ENCODE peak calls at places on chromosomes 12 and 14, in six cellular contexts. One of them, this sample, is unnamed.
A peak's percentile ranks its signal among the peaks of the same experiment; 100 is the strongest.

GRCh38 chr12:49121047-49121696 is 10.0 kb downstream of the TUBA1B start:
- DNase-seq in pancreas: no peak
- DNase-seq in psoas muscle: no peak
- DNase-seq in RWPE2: no peak
- DNase-seq in activated naive CD4-positive, alpha-beta T cell: no peak
- DNase-seq in stimulated activated effector memory CD8-positive, alpha-beta T cell treated with anti-CD3 and anti-CD28 coated beads, Interleukin-12 subunit alpha, Interleukin-12 subunit beta, amount 100 ng/mL, for 72 hours: no peak
- DNase-seq in this sample: no peak

GRCh38 chr14:95683793-95684192 is 2.4 kb upstream of the TCL1B start:
- DNase-seq in pancreas: peak; percentile 49
- DNase-seq in psoas muscle: no peak
- DNase-seq in RWPE2: no peak
- DNase-seq in activated naive CD4-positive, alpha-beta T cell: no peak
- DNase-seq in stimulated activated effector memory CD8-positive, alpha-beta T cell treated with anti-CD3 and anti-CD28 coated beads, Interleukin-12 subunit alpha, Interleukin-12 subunit beta, amount 100 ng/mL, for 72 hours: peak; percentile 67
- DNase-seq in this sample: no peak

GRCh38 chr14:28661171-28661772 is 105.3 kb upstream of the FOXG1 start:
- DNase-seq in pancreas: no peak
- DNase-seq in psoas muscle: no peak
- DNase-seq in RWPE2: no peak
- DNase-seq in activated naive CD4-positive, alpha-beta T cell: no peak
- DNase-seq in stimulated activated effector memory CD8-positive, alpha-beta T cell treated with anti-CD3 and anti-CD28 coated beads, Interleukin-12 subunit alpha, Interleukin-12 subunit beta, amount 100 ng/mL, for 72 hours: no peak
- DNase-seq in this sample: no peak

GRCh38 chr14:55580401-55581010 is 499 bp downstream of the KTN1 start:
- DNase-seq in pancreas: peak; percentile 78
- DNase-seq in psoas muscle: peak; percentile 64
- DNase-seq in RWPE2: no peak
- DNase-seq in activated naive CD4-positive, alpha-beta T cell: peak; percentile 58
- DNase-seq in stimulated activated effector memory CD8-positive, alpha-beta T cell treated with anti-CD3 and anti-CD28 coated beads, Interleukin-12 subunit alpha, Interleukin-12 subunit beta, amount 100 ng/mL, for 72 hours: peak; percentile 83
- DNase-seq in this sample: peak; percentile 47

GRCh38 chr14:72476657-72477499 is 417.0 kb downstream of the DPF3 start:
- DNase-seq in pancreas: no peak
- DNase-seq in psoas muscle: no peak
- DNase-seq in RWPE2: no peak
- DNase-seq in activated naive CD4-positive, alpha-beta T cell: no peak
- DNase-seq in stimulated activated effector memory CD8-positive, alpha-beta T cell treated with anti-CD3 and anti-CD28 coated beads, Interleukin-12 subunit alpha, Interleukin-12 subunit beta, amount 100 ng/mL, for 72 hours: peak; percentile 84
- DNase-seq in this sample: no peak

GRCh38 chr12:87200289-87200979 is 828.8 kb downstream of the C12orf50 start:
- DNase-seq in pancreas: no peak
- DNase-seq in psoas muscle: no peak
- DNase-seq in RWPE2: no peak
- DNase-seq in activated naive CD4-positive, alpha-beta T cell: no peak
- DNase-seq in stimulated activated effector memory CD8-positive, alpha-beta T cell treated with anti-CD3 and anti-CD28 coated beads, Interleukin-12 subunit alpha, Interleukin-12 subunit beta, amount 100 ng/mL, for 72 hours: no peak
- DNase-seq in this sample: no peak

GRCh38 chr14:64636208-64636979 is 67.8 kb upstream of the PLEKHG3 start:
- DNase-seq in pancreas: no peak
- DNase-seq in psoas muscle: peak; percentile 51
- DNase-seq in RWPE2: peak; percentile 51
- DNase-seq in activated naive CD4-positive, alpha-beta T cell: peak; percentile 59
- DNase-seq in stimulated activated effector memory CD8-positive, alpha-beta T cell treated with anti-CD3 and anti-CD28 coated beads, Interleukin-12 subunit alpha, Interleukin-12 subunit beta, amount 100 ng/mL, for 72 hours: peak; percentile 84
- DNase-seq in this sample: peak; percentile 73

GRCh38 chr12:108839011-108839889 is 18.1 kb downstream of the SSH1 start:
- DNase-seq in pancreas: no peak
- DNase-seq in psoas muscle: peak; percentile 72
- DNase-seq in RWPE2: no peak
- DNase-seq in activated naive CD4-positive, alpha-beta T cell: no peak
- DNase-seq in stimulated activated effector memory CD8-positive, alpha-beta T cell treated with anti-CD3 and anti-CD28 coated beads, Interleukin-12 subunit alpha, Interleukin-12 subunit beta, amount 100 ng/mL, for 72 hours: peak; percentile 58
- DNase-seq in this sample: peak; percentile 44

GRCh38 chr12:55816876-55817351 is 610 bp downstream of the SARNP start:
- DNase-seq in pancreas: no peak
- DNase-seq in psoas muscle: no peak
- DNase-seq in RWPE2: no peak
- DNase-seq in activated naive CD4-positive, alpha-beta T cell: no peak
- DNase-seq in stimulated activated effector memory CD8-positive, alpha-beta T cell treated with anti-CD3 and anti-CD28 coated beads, Interleukin-12 subunit alpha, Interleukin-12 subunit beta, amount 100 ng/mL, for 72 hours: no peak
- DNase-seq in this sample: no peak

GRCh38 chr12:91052021-91052420 is 5.8 kb downstream of the KERA start:
- DNase-seq in pancreas: no peak
- DNase-seq in psoas muscle: no peak
- DNase-seq in RWPE2: no peak
- DNase-seq in activated naive CD4-positive, alpha-beta T cell: no peak
- DNase-seq in stimulated activated effector memory CD8-positive, alpha-beta T cell treated with anti-CD3 and anti-CD28 coated beads, Interleukin-12 subunit alpha, Interleukin-12 subunit beta, amount 100 ng/mL, for 72 hours: no peak
- DNase-seq in this sample: no peak

GRCh38 chr14:28294834-28295440 is 471.6 kb upstream of the FOXG1 start:
- DNase-seq in pancreas: no peak
- DNase-seq in psoas muscle: no peak
- DNase-seq in RWPE2: no peak
- DNase-seq in activated naive CD4-positive, alpha-beta T cell: no peak
- DNase-seq in stimulated activated effector memory CD8-positive, alpha-beta T cell treated with anti-CD3 and anti-CD28 coated beads, Interleukin-12 subunit alpha, Interleukin-12 subunit beta, amount 100 ng/mL, for 72 hours: no peak
- DNase-seq in this sample: no peak

GRCh38 chr12:15627995-15628945 is 160.9 kb downstream of the EPS8 start:
- DNase-seq in pancreas: no peak
- DNase-seq in psoas muscle: no peak
- DNase-seq in RWPE2: no peak
- DNase-seq in activated naive CD4-positive, alpha-beta T cell: no peak
- DNase-seq in stimulated activated effector memory CD8-positive, alpha-beta T cell treated with anti-CD3 and anti-CD28 coated beads, Interleukin-12 subunit alpha, Interleukin-12 subunit beta, amount 100 ng/mL, for 72 hours: no peak
- DNase-seq in this sample: no peak

GRCh38 chr12:65666876-65667275 is 157.4 kb upstream of the HMGA2 start:
- DNase-seq in pancreas: no peak
- DNase-seq in psoas muscle: no peak
- DNase-seq in RWPE2: no peak
- DNase-seq in activated naive CD4-positive, alpha-beta T cell: no peak
- DNase-seq in stimulated activated effector memory CD8-positive, alpha-beta T cell treated with anti-CD3 and anti-CD28 coated beads, Interleukin-12 subunit alpha, Interleukin-12 subunit beta, amount 100 ng/mL, for 72 hours: no peak
- DNase-seq in this sample: no peak

GRCh38 chr12:32671930-32672785 is 6.9 kb upstream of the DNM1L start:
- DNase-seq in pancreas: no peak
- DNase-seq in psoas muscle: no peak
- DNase-seq in RWPE2: no peak
- DNase-seq in activated naive CD4-positive, alpha-beta T cell: no peak
- DNase-seq in stimulated activated effector memory CD8-positive, alpha-beta T cell treated with anti-CD3 and anti-CD28 coated beads, Interleukin-12 subunit alpha, Interleukin-12 subunit beta, amount 100 ng/mL, for 72 hours: no peak
- DNase-seq in this sample: peak; percentile 43

GRCh38 chr12:112018571-112019237 is 5.5 kb downstream of the ERP29 start:
- DNase-seq in pancreas: no peak
- DNase-seq in psoas muscle: no peak
- DNase-seq in RWPE2: no peak
- DNase-seq in activated naive CD4-positive, alpha-beta T cell: no peak
- DNase-seq in stimulated activated effector memory CD8-positive, alpha-beta T cell treated with anti-CD3 and anti-CD28 coated beads, Interleukin-12 subunit alpha, Interleukin-12 subunit beta, amount 100 ng/mL, for 72 hours: no peak
- DNase-seq in this sample: no peak

GRCh38 chr12:88258396-88258795 is 116.3 kb downstream of the TMTC3 start:
- DNase-seq in pancreas: no peak
- DNase-seq in psoas muscle: no peak
- DNase-seq in RWPE2: no peak
- DNase-seq in activated naive CD4-positive, alpha-beta T cell: no peak
- DNase-seq in stimulated activated effector memory CD8-positive, alpha-beta T cell treated with anti-CD3 and anti-CD28 coated beads, Interleukin-12 subunit alpha, Interleukin-12 subunit beta, amount 100 ng/mL, for 72 hours: no peak
- DNase-seq in this sample: no peak

GRCh38 chr14:84144166-84144565 is 1385.8 kb upstream of the FLRT2 start:
- DNase-seq in pancreas: no peak
- DNase-seq in psoas muscle: no peak
- DNase-seq in RWPE2: no peak
- DNase-seq in activated naive CD4-positive, alpha-beta T cell: no peak
- DNase-seq in stimulated activated effector memory CD8-positive, alpha-beta T cell treated with anti-CD3 and anti-CD28 coated beads, Interleukin-12 subunit alpha, Interleukin-12 subunit beta, amount 100 ng/mL, for 72 hours: no peak
- DNase-seq in this sample: no peak

GRCh38 chr14:74403619-74404417 is 22.2 kb downstream of the SYNDIG1L start:
- DNase-seq in pancreas: no peak
- DNase-seq in psoas muscle: no peak
- DNase-seq in RWPE2: peak; percentile 56
- DNase-seq in activated naive CD4-positive, alpha-beta T cell: no peak
- DNase-seq in stimulated activated effector memory CD8-positive, alpha-beta T cell treated with anti-CD3 and anti-CD28 coated beads, Interleukin-12 subunit alpha, Interleukin-12 subunit beta, amount 100 ng/mL, for 72 hours: no peak
- DNase-seq in this sample: no peak

GRCh38 chr12:32896438-32897275 is at the start of gene PKP2:
- DNase-seq in pancreas: peak; percentile 94
- DNase-seq in psoas muscle: peak; percentile 26
- DNase-seq in RWPE2: peak; percentile 98
- DNase-seq in activated naive CD4-positive, alpha-beta T cell: peak; percentile 29
- DNase-seq in stimulated activated effector memory CD8-positive, alpha-beta T cell treated with anti-CD3 and anti-CD28 coated beads, Interleukin-12 subunit alpha, Interleukin-12 subunit beta, amount 100 ng/mL, for 72 hours: no peak
- DNase-seq in this sample: peak; percentile 18

GRCh38 chr12:1083888-1084262 is 92.9 kb downstream of the ERC1 start:
- DNase-seq in pancreas: no peak
- DNase-seq in psoas muscle: no peak
- DNase-seq in RWPE2: no peak
- DNase-seq in activated naive CD4-positive, alpha-beta T cell: no peak
- DNase-seq in stimulated activated effector memory CD8-positive, alpha-beta T cell treated with anti-CD3 and anti-CD28 coated beads, Interleukin-12 subunit alpha, Interleukin-12 subunit beta, amount 100 ng/mL, for 72 hours: no peak
- DNase-seq in this sample: peak; percentile 38

GRCh38 chr12:104213952-104214351 is 1.6 kb upstream of the TXNRD1 start:
- DNase-seq in pancreas: no peak
- DNase-seq in psoas muscle: no peak
- DNase-seq in RWPE2: no peak
- DNase-seq in activated naive CD4-positive, alpha-beta T cell: no peak
- DNase-seq in stimulated activated effector memory CD8-positive, alpha-beta T cell treated with anti-CD3 and anti-CD28 coated beads, Interleukin-12 subunit alpha, Interleukin-12 subunit beta, amount 100 ng/mL, for 72 hours: no peak
- DNase-seq in this sample: no peak

GRCh38 chr12:3077572-3078081 is 448 bp downstream of the TSPAN9 start:
- DNase-seq in pancreas: peak; percentile 82
- DNase-seq in psoas muscle: peak; percentile 49
- DNase-seq in RWPE2: no peak
- DNase-seq in activated naive CD4-positive, alpha-beta T cell: no peak
- DNase-seq in stimulated activated effector memory CD8-positive, alpha-beta T cell treated with anti-CD3 and anti-CD28 coated beads, Interleukin-12 subunit alpha, Interleukin-12 subunit beta, amount 100 ng/mL, for 72 hours: peak; percentile 50
- DNase-seq in this sample: peak; percentile 50

GRCh38 chr14:37985826-37986470 is 221.8 kb upstream of the SSTR1 start:
- DNase-seq in pancreas: no peak
- DNase-seq in psoas muscle: no peak
- DNase-seq in RWPE2: no peak
- DNase-seq in activated naive CD4-positive, alpha-beta T cell: peak; percentile 36
- DNase-seq in stimulated activated effector memory CD8-positive, alpha-beta T cell treated with anti-CD3 and anti-CD28 coated beads, Interleukin-12 subunit alpha, Interleukin-12 subunit beta, amount 100 ng/mL, for 72 hours: peak; percentile 59
- DNase-seq in this sample: no peak

This sample was measured in uterus.